ENCODE peak calls at places on chromosomes 13 and 19, in five cellular contexts. One of them, this sample, is unnamed.

GRCh38 chr13:20197361-20197834 is 4.7 kb upstream of the GJB2 start:
- DNase-seq in stomach: no peak
- DNase-seq in hepatocyte: peak; percentile 39
- DNase-seq in Peyer's patch: no peak
- DNase-seq in GM23248: peak; percentile 63
- DNase-seq in this sample: no peak

GRCh38 chr19:43675269-43675879 is 5.4 kb upstream of the PLAUR start:
- DNase-seq in Peyer's patch: peak; percentile 90
- DNase-seq in hepatocyte: peak; percentile 86
- DNase-seq in stomach: peak; percentile 84
- DNase-seq in GM23248: peak; percentile 70
- DNase-seq in this sample: no peak

GRCh38 chr13:46846736-46847135 is 49.8 kb upstream of the ESD start:
- DNase-seq in GM23248: peak; percentile 2
- DNase-seq in hepatocyte: no peak
- DNase-seq in Peyer's patch: no peak
- DNase-seq in stomach: no peak
- DNase-seq in this sample: no peak

GRCh38 chr19:52942371-52943133 is 19.3 kb upstream of the ZNF888 start:
- DNase-seq in hepatocyte: peak; percentile 92
- DNase-seq in Peyer's patch: peak; percentile 98
- DNase-seq in stomach: peak; percentile 97
- DNase-seq in GM23248: peak; percentile 89
- DNase-seq in this sample: peak; percentile 92

GRCh38 chr13:103640617-103641016 is 574.4 kb upstream of the SLC10A2 start:
- DNase-seq in Peyer's patch: no peak
- DNase-seq in stomach: no peak
- DNase-seq in GM23248: no peak
- DNase-seq in hepatocyte: no peak
- DNase-seq in this sample: no peak

GRCh38 chr19:719081-719512 is 10.4 kb downstream of the PALM start:
- DNase-seq in Peyer's patch: no peak
- DNase-seq in GM23248: peak; percentile 70
- DNase-seq in hepatocyte: no peak
- DNase-seq in stomach: no peak
- DNase-seq in this sample: no peak

GRCh38 chr19:53007200-53008054 is 6.3 kb upstream of the ERVV-1 start:
- DNase-seq in GM23248: no peak
- DNase-seq in Peyer's patch: no peak
- DNase-seq in hepatocyte: no peak
- DNase-seq in stomach: no peak
- DNase-seq in this sample: no peak

GRCh38 chr19:39052846-39053245 is 20.5 kb upstream of the FBXO27 start:
- DNase-seq in hepatocyte: no peak
- DNase-seq in stomach: no peak
- DNase-seq in Peyer's patch: no peak
- DNase-seq in GM23248: no peak
- DNase-seq in this sample: no peak

GRCh38 chr13:39938591-39938990 is 283.1 kb downstream of the COG6 start:
- DNase-seq in stomach: no peak
- DNase-seq in GM23248: no peak
- DNase-seq in hepatocyte: no peak
- DNase-seq in Peyer's patch: no peak
- DNase-seq in this sample: no peak

GRCh38 chr19:7881910-7882309 is 6.4 kb upstream of the LRRC8E start:
- DNase-seq in stomach: no peak
- DNase-seq in GM23248: no peak
- DNase-seq in Peyer's patch: no peak
- DNase-seq in hepatocyte: no peak
- DNase-seq in this sample: no peak

GRCh38 chr13:45367995-45368394 is 27.0 kb upstream of the TPT1 start:
- DNase-seq in stomach: no peak
- DNase-seq in hepatocyte: no peak
- DNase-seq in Peyer's patch: no peak
- DNase-seq in GM23248: no peak
- DNase-seq in this sample: no peak

GRCh38 chr13:112355274-112355843 is 20.8 kb upstream of the SPACA7 start:
- DNase-seq in stomach: no peak
- DNase-seq in Peyer's patch: no peak
- DNase-seq in GM23248: no peak
- DNase-seq in hepatocyte: no peak
- DNase-seq in this sample: no peak

GRCh38 chr13:36418022-36418805 is 14.1 kb upstream of the CCNA1 start:
- DNase-seq in stomach: no peak
- DNase-seq in GM23248: peak; percentile 44
- DNase-seq in Peyer's patch: no peak
- DNase-seq in hepatocyte: no peak
- DNase-seq in this sample: no peak

GRCh38 chr13:98390086-98390697 is 186.7 kb downstream of the STK24 start:
- DNase-seq in Peyer's patch: no peak
- DNase-seq in stomach: no peak
- DNase-seq in GM23248: peak; percentile 32
- DNase-seq in hepatocyte: no peak
- DNase-seq in this sample: no peak

GRCh38 chr19:45385392-45386221 is 15.2 kb upstream of the ERCC2 start:
- DNase-seq in hepatocyte: no peak
- DNase-seq in Peyer's patch: no peak
- DNase-seq in stomach: no peak
- DNase-seq in GM23248: peak; percentile 48
- DNase-seq in this sample: no peak

GRCh38 chr13:50779443-50780200 is 63.9 kb downstream of the DLEU7 start:
- DNase-seq in hepatocyte: no peak
- DNase-seq in GM23248: no peak
- DNase-seq in stomach: no peak
- DNase-seq in Peyer's patch: no peak
- DNase-seq in this sample: no peak

GRCh38 chr19:32543107-32543900 is 37.7 kb upstream of the PDCD5 start:
- DNase-seq in stomach: no peak
- DNase-seq in GM23248: no peak
- DNase-seq in Peyer's patch: no peak
- DNase-seq in hepatocyte: no peak
- DNase-seq in this sample: no peak

GRCh38 chr13:42883771-42884170 is 102.4 kb downstream of the FAM216B start:
- DNase-seq in GM23248: peak; percentile 70
- DNase-seq in hepatocyte: peak; percentile 44
- DNase-seq in Peyer's patch: no peak
- DNase-seq in stomach: no peak
- DNase-seq in this sample: no peak

GRCh38 chr19:30204721-30205120 is 167.5 kb upstream of the ZNF536 start:
- DNase-seq in Peyer's patch: no peak
- DNase-seq in stomach: no peak
- DNase-seq in hepatocyte: no peak
- DNase-seq in GM23248: no peak
- DNase-seq in this sample: no peak

GRCh38 chr19:40101813-40102212 is 11.1 kb upstream of the ZNF780A start:
- DNase-seq in hepatocyte: no peak
- DNase-seq in stomach: no peak
- DNase-seq in GM23248: no peak
- DNase-seq in Peyer's patch: no peak
- DNase-seq in this sample: no peak

GRCh38 chr13:44278164-44278563 is 95.5 kb upstream of the SERP2 start:
- DNase-seq in hepatocyte: no peak
- DNase-seq in Peyer's patch: no peak
- DNase-seq in stomach: no peak
- DNase-seq in GM23248: no peak
- DNase-seq in this sample: no peak

GRCh38 chr13:42612021-42612765 is 38.2 kb downstream of the TNFSF11 start:
- DNase-seq in stomach: no peak
- DNase-seq in hepatocyte: no peak
- DNase-seq in Peyer's patch: no peak
- DNase-seq in GM23248: no peak
- DNase-seq in this sample: no peak

GRCh38 chr13:59531571-59532091 is 632.1 kb downstream of the DIAPH3 start:
- DNase-seq in GM23248: peak; percentile 67
- DNase-seq in Peyer's patch: peak; percentile 73
- DNase-seq in hepatocyte: peak; percentile 84
- DNase-seq in stomach: peak; percentile 67
- DNase-seq in this sample: no peak

GRCh38 chr13:39144391-39144790 is 106.1 kb downstream of the NHLRC3 start:
- DNase-seq in hepatocyte: no peak
- DNase-seq in stomach: no peak
- DNase-seq in Peyer's patch: no peak
- DNase-seq in GM23248: no peak
- DNase-seq in this sample: no peak

GRCh38 chr13:24165746-24166145 is 5.2 kb downstream of the SPATA13 start:
- DNase-seq in stomach: no peak
- DNase-seq in Peyer's patch: no peak
- DNase-seq in hepatocyte: no peak
- DNase-seq in GM23248: peak; percentile 86
- DNase-seq in this sample: no peak

GRCh38 chr19:3890590-3890989 is 10.1 kb downstream of the ATCAY start:
- DNase-seq in Peyer's patch: no peak
- DNase-seq in stomach: no peak
- DNase-seq in hepatocyte: no peak
- DNase-seq in GM23248: no peak
- DNase-seq in this sample: no peak

GRCh38 chr13:59914556-59914955 is 249.2 kb downstream of the DIAPH3 start:
- DNase-seq in GM23248: peak; percentile 43
- DNase-seq in stomach: no peak
- DNase-seq in Peyer's patch: no peak
- DNase-seq in hepatocyte: no peak
- DNase-seq in this sample: no peak

GRCh38 chr13:113948034-113948742 is 25.7 kb downstream of the C13orf46 start:
- DNase-seq in GM23248: peak; percentile 47
- DNase-seq in Peyer's patch: no peak
- DNase-seq in hepatocyte: no peak
- DNase-seq in stomach: no peak
- DNase-seq in this sample: no peak

GRCh38 chr19:16397791-16398529 is 73.3 kb downstream of the KLF2 start:
- DNase-seq in GM23248: peak; percentile 71
- DNase-seq in hepatocyte: no peak
- DNase-seq in stomach: no peak
- DNase-seq in Peyer's patch: no peak
- DNase-seq in this sample: no peak

GRCh38 chr13:46386996-46387851 is at the start of gene RUBCNL:
- DNase-seq in Peyer's patch: peak; percentile 86
- DNase-seq in stomach: no peak
- DNase-seq in hepatocyte: peak; percentile 39
- DNase-seq in GM23248: peak; percentile 62
- DNase-seq in this sample: peak; percentile 84

GRCh38 chr19:54164369-54165068 is 5.0 kb upstream of the LENG1 start:
- DNase-seq in Peyer's patch: peak; percentile 93
- DNase-seq in hepatocyte: peak; percentile 89
- DNase-seq in GM23248: peak; percentile 50
- DNase-seq in stomach: peak; percentile 88
- DNase-seq in this sample: peak; percentile 77

GRCh38 chr13:99085139-99085845 is 107.4 kb upstream of the DOCK9 start:
- DNase-seq in GM23248: peak; percentile 36
- DNase-seq in hepatocyte: peak; percentile 17
- DNase-seq in Peyer's patch: no peak
- DNase-seq in stomach: no peak
- DNase-seq in this sample: peak; percentile 13

GRCh38 chr13:29111446-29111845 is 291.3 kb downstream of the MTUS2 start:
- DNase-seq in Peyer's patch: no peak
- DNase-seq in hepatocyte: no peak
- DNase-seq in stomach: no peak
- DNase-seq in GM23248: peak; percentile 4
- DNase-seq in this sample: no peak

GRCh38 chr13:95403349-95404140 is 102.3 kb upstream of the ABCC4 start:
- DNase-seq in GM23248: no peak
- DNase-seq in stomach: no peak
- DNase-seq in hepatocyte: peak; percentile 13
- DNase-seq in Peyer's patch: no peak
- DNase-seq in this sample: peak; percentile 18

GRCh38 chr19:47860602-47861297 is 1.7 kb downstream of the TPRX2 start:
- DNase-seq in hepatocyte: no peak
- DNase-seq in stomach: no peak
- DNase-seq in GM23248: no peak
- DNase-seq in Peyer's patch: no peak
- DNase-seq in this sample: no peak

GRCh38 chr19:47863514-47863936 is 4.5 kb downstream of the TPRX2 start:
- DNase-seq in hepatocyte: peak; percentile 92
- DNase-seq in Peyer's patch: peak; percentile 87
- DNase-seq in stomach: peak; percentile 83
- DNase-seq in GM23248: peak; percentile 80
- DNase-seq in this sample: peak; percentile 51

GRCh38 chr19:47861630-47862029 is 2.6 kb downstream of the TPRX2 start:
- DNase-seq in GM23248: no peak
- DNase-seq in hepatocyte: no peak
- DNase-seq in stomach: no peak
- DNase-seq in Peyer's patch: no peak
- DNase-seq in this sample: no peak

GRCh38 chr19:47865166-47865565 is 6.1 kb downstream of the TPRX2 start:
- DNase-seq in GM23248: no peak
- DNase-seq in hepatocyte: no peak
- DNase-seq in Peyer's patch: no peak
- DNase-seq in stomach: no peak
- DNase-seq in this sample: no peak
- H3K27me3 ChIP-seq in GM23248: peaks cover under 1% of the 10 kb centered on the region
- H3K27me3 ChIP-seq in hepatocyte: no peaks in the 10 kb centered on the region
- H3K27me3 ChIP-seq in Peyer's patch: no peaks in the 10 kb centered on the region
- H3K27me3 ChIP-seq in stomach: peaks cover 19% of the 10 kb centered on the region
- H3K27me3 ChIP-seq in this sample: no peaks in the 10 kb centered on the region

GRCh38 chr19:10306327-10306726 is 3.3 kb downstream of the ZGLP1 start:
- DNase-seq in stomach: no peak
- DNase-seq in Peyer's patch: no peak
- DNase-seq in GM23248: no peak
- DNase-seq in hepatocyte: no peak
- DNase-seq in this sample: no peak
- H3K27me3 ChIP-seq in stomach: peaks cover 13% of the 10 kb centered on the region
- H3K27me3 ChIP-seq in Peyer's patch: no peaks in the 10 kb centered on the region
- H3K27me3 ChIP-seq in GM23248: no peaks in the 10 kb centered on the region
- H3K27me3 ChIP-seq in hepatocyte: no peaks in the 10 kb centered on the region
- H3K27me3 ChIP-seq in this sample: no peaks in the 10 kb centered on the region

DNA sequence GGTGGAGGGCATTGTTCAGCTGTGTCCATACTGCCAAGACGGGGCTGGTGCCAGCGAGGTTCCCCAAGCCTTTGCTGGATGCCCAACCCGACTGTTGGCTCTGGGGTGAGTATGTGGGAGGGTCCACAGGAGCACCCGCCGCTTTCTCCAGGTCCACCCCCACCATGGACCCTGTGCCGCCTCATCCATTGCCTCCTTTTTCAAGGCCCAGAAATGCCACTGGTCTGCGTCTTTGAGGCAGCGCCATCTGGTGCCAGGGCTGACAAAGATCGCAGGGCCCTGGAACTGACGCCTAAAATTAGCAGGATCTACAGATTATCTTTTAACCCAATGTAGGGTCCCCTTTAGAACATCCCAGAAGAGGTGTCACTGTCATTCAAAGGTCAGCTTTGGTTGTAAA is 34.6 kb downstream of the NFIX start:
- DNase-seq in stomach: peak; percentile 65
- DNase-seq in GM23248: peak; percentile 84
- DNase-seq in Peyer's patch: peak; percentile 70
- DNase-seq in hepatocyte: no peak
- DNase-seq in this sample: no peak
- H3K27me3 ChIP-seq in stomach: no peaks in the 10 kb centered on the region
- H3K27me3 ChIP-seq in GM23248: no peaks in the 10 kb centered on the region
- H3K27me3 ChIP-seq in Peyer's patch: no peaks in the 10 kb centered on the region
- H3K27me3 ChIP-seq in hepatocyte: peaks cover 57% of the 10 kb centered on the region
- H3K27me3 ChIP-seq in this sample: no peaks in the 10 kb centered on the region

DNA sequence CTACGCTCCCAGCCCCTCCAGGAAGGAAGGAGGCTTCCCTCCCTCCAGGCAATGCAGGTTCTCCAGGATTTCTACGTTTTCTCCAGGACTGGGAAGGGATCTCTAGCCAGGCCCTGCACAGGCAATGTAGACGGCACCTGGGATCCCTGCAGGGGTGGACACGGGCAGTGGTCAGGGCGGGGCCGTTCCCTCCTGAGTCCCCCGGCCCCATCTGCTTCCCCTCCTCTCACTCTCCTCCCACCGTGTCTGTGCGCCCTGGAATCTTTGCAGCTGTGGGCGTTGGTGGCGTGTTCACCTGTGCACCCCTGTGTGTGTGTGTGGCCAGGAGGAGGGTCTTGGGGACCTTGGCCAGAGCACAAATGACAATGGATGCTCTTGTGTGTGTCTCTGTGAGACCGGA is 10.0 kb downstream of the NRTN start:
- DNase-seq in hepatocyte: no peak
- DNase-seq in GM23248: no peak
- DNase-seq in stomach: no peak
- DNase-seq in Peyer's patch: no peak
- DNase-seq in this sample: no peak
- H3K27me3 ChIP-seq in hepatocyte: no peaks in the 10 kb centered on the region
- H3K27me3 ChIP-seq in GM23248: peaks cover 22% of the 10 kb centered on the region
- H3K27me3 ChIP-seq in stomach: no peaks in the 10 kb centered on the region
- H3K27me3 ChIP-seq in Peyer's patch: no peaks in the 10 kb centered on the region
- H3K27me3 ChIP-seq in this sample: no peaks in the 10 kb centered on the region

This sample was measured in GM06990.